ENCODE peak calls at places on chromosomes 3 and 15, in ten cellular contexts. T is Karpas-422, B is T-helper 17 cell, G is anterior cingulate cortex, Y is T-helper 9 cell, C is choroid plexus epithelial cell, K is brain pericyte, R is HS-5, I is EL, D is mammary epithelial cell. M is an unnamed sample.

GRCh38 chr3:127791221-127791913 is 30.9 kb downstream of the MGLL start:
- DNase-seq in T (peak; percentile 84), B (no peak), G (no peak), Y (no peak), C (peak; percentile 91), K (peak; percentile 84), R (no peak), I (peak; percentile 81), D (peak; percentile 51), M (no peak)

GRCh38 chr3:101635954-101636798 is 40.8 kb downstream of the ZBTB11 start:
- DNase-seq in T (peak; percentile 90), B (peak; percentile 36), G (peak; percentile 13), Y (peak; percentile 58), C (peak; percentile 61), K (no peak), R (no peak), I (peak; percentile 57), D (peak; percentile 37), M (peak; percentile 69)

GRCh38 chr3:187827723-187828122 is 82.5 kb upstream of the BCL6 start:
- DNase-seq in T (no peak), B (no peak), G (no peak), Y (no peak), C (no peak), K (no peak), R (no peak), I (no peak), D (no peak), M (no peak)

GRCh38 chr3:87260270-87260669 is 16.1 kb downstream of the POU1F1 start:
- DNase-seq in T (peak; percentile 85), B (no peak), G (no peak), Y (peak; percentile 16), C (peak; percentile 81), K (peak; percentile 10), R (peak; percentile 41), I (peak; percentile 65), D (peak; percentile 24), M (peak; percentile 74)

GRCh38 chr15:96064351-96064756 is 266.1 kb upstream of the NR2F2 start:
- DNase-seq in T (no peak), B (no peak), G (no peak), Y (no peak), C (peak; percentile 76), K (no peak), R (no peak), I (peak; percentile 17), D (no peak), M (no peak)

GRCh38 chr3:148930785-148931184 is 60.6 kb upstream of the GYG1 start:
- DNase-seq in T (no peak), B (no peak), G (no peak), Y (no peak), C (peak; percentile 85), K (no peak), R (peak; percentile 76), I (peak; percentile 94), D (no peak), M (no peak)

GRCh38 chr3:70358978-70359580 is 46.6 kb upstream of the MDFIC2 start:
- DNase-seq in T (peak; percentile 70), B (no peak), G (no peak), Y (no peak), C (peak; percentile 81), K (no peak), R (peak; percentile 19), I (peak; percentile 10), D (peak; percentile 5), M (peak; percentile 66)

GRCh38 chr15:48868549-48868948 is 9.4 kb upstream of the EID1 start:
- DNase-seq in T (no peak), B (no peak), G (no peak), Y (no peak), C (peak; percentile 89), K (no peak), R (no peak), I (peak; percentile 87), D (peak; percentile 86), M (peak; percentile 59)

GRCh38 chr3:119700920-119701734 is 1.7 kb upstream of the CFAP91 start:
- DNase-seq in T (no peak), B (no peak), G (no peak), Y (no peak), C (no peak), K (no peak), R (no peak), I (no peak), D (no peak), M (no peak)

GRCh38 chr15:31485911-31486461 is 159.4 kb downstream of the KLF13 start:
- DNase-seq in T (no peak), B (no peak), G (no peak), Y (no peak), C (no peak), K (no peak), R (no peak), I (no peak), D (no peak), M (no peak)

M was measured in dermis blood vessel endothelial cell.